ENCODE peak calls at places on chromosome 3, in nine cellular contexts. One of them, this sample, is unnamed.

GRCh38 chr3:37668431-37668830 is 193.2 kb upstream of the CTDSPL start:
- DNase-seq in Daoy: no peak
- DNase-seq in sigmoid colon: peak
- DNase-seq in neural progenitor cell: no peak
- DNase-seq in NCI-H2171: no peak
- DNase-seq in fibroblast of lung: peak
- DNase-seq in activated CD4-positive, alpha-beta T cell treated with anti-CD3 and anti-CD28 coated beads, Interleukin-2, amount 50 U/mL, for 48 hours: no peak
- DNase-seq in stimulated activated CD4-positive, alpha-beta T cell treated with anti-CD3 and anti-CD28 coated beads, Interleukin-4, amount 100 ng/mL, for 1 hour: no peak
- DNase-seq in pons: no peak
- DNase-seq in this sample: no peak

GRCh38 chr3:64207289-64208086 is 17.8 kb downstream of the PRICKLE2 start:
- DNase-seq in Daoy: peak
- DNase-seq in sigmoid colon: no peak
- DNase-seq in neural progenitor cell: no peak
- DNase-seq in NCI-H2171: no peak
- DNase-seq in fibroblast of lung: peak
- DNase-seq in activated CD4-positive, alpha-beta T cell treated with anti-CD3 and anti-CD28 coated beads, Interleukin-2, amount 50 U/mL, for 48 hours: no peak
- DNase-seq in stimulated activated CD4-positive, alpha-beta T cell treated with anti-CD3 and anti-CD28 coated beads, Interleukin-4, amount 100 ng/mL, for 1 hour: no peak
- DNase-seq in pons: no peak
- DNase-seq in this sample: no peak

GRCh38 chr3:11385908-11386307 is 113.7 kb downstream of the ATG7 start:
- DNase-seq in Daoy: peak
- DNase-seq in sigmoid colon: no peak
- DNase-seq in neural progenitor cell: no peak
- DNase-seq in NCI-H2171: no peak
- DNase-seq in fibroblast of lung: no peak
- DNase-seq in activated CD4-positive, alpha-beta T cell treated with anti-CD3 and anti-CD28 coated beads, Interleukin-2, amount 50 U/mL, for 48 hours: no peak
- DNase-seq in stimulated activated CD4-positive, alpha-beta T cell treated with anti-CD3 and anti-CD28 coated beads, Interleukin-4, amount 100 ng/mL, for 1 hour: no peak
- DNase-seq in pons: no peak
- DNase-seq in this sample: no peak

GRCh38 chr3:145055375-145056076 is 1083.9 kb downstream of the DIPK2A start:
- DNase-seq in Daoy: no peak
- DNase-seq in sigmoid colon: no peak
- DNase-seq in neural progenitor cell: no peak
- DNase-seq in NCI-H2171: no peak
- DNase-seq in fibroblast of lung: no peak
- DNase-seq in activated CD4-positive, alpha-beta T cell treated with anti-CD3 and anti-CD28 coated beads, Interleukin-2, amount 50 U/mL, for 48 hours: no peak
- DNase-seq in stimulated activated CD4-positive, alpha-beta T cell treated with anti-CD3 and anti-CD28 coated beads, Interleukin-4, amount 100 ng/mL, for 1 hour: no peak
- DNase-seq in pons: no peak
- DNase-seq in this sample: no peak

GRCh38 chr3:20015525-20015924 is 3.5 kb upstream of the PP2D1 start:
- DNase-seq in Daoy: no peak
- DNase-seq in sigmoid colon: no peak
- DNase-seq in neural progenitor cell: no peak
- DNase-seq in NCI-H2171: no peak
- DNase-seq in fibroblast of lung: no peak
- DNase-seq in activated CD4-positive, alpha-beta T cell treated with anti-CD3 and anti-CD28 coated beads, Interleukin-2, amount 50 U/mL, for 48 hours: no peak
- DNase-seq in stimulated activated CD4-positive, alpha-beta T cell treated with anti-CD3 and anti-CD28 coated beads, Interleukin-4, amount 100 ng/mL, for 1 hour: no peak
- DNase-seq in pons: no peak
- DNase-seq in this sample: no peak

GRCh38 chr3:132641837-132642538 is 17.6 kb downstream of the ACAD11 start:
- DNase-seq in Daoy: peak
- DNase-seq in sigmoid colon: no peak
- DNase-seq in neural progenitor cell: peak
- DNase-seq in NCI-H2171: peak
- DNase-seq in fibroblast of lung: peak
- DNase-seq in activated CD4-positive, alpha-beta T cell treated with anti-CD3 and anti-CD28 coated beads, Interleukin-2, amount 50 U/mL, for 48 hours: no peak
- DNase-seq in stimulated activated CD4-positive, alpha-beta T cell treated with anti-CD3 and anti-CD28 coated beads, Interleukin-4, amount 100 ng/mL, for 1 hour: no peak
- DNase-seq in pons: peak
- DNase-seq in this sample: peak

GRCh38 chr3:134326126-134326525 is 48.1 kb downstream of the AMOTL2 start:
- DNase-seq in Daoy: no peak
- DNase-seq in sigmoid colon: no peak
- DNase-seq in neural progenitor cell: no peak
- DNase-seq in NCI-H2171: no peak
- DNase-seq in fibroblast of lung: no peak
- DNase-seq in activated CD4-positive, alpha-beta T cell treated with anti-CD3 and anti-CD28 coated beads, Interleukin-2, amount 50 U/mL, for 48 hours: no peak
- DNase-seq in stimulated activated CD4-positive, alpha-beta T cell treated with anti-CD3 and anti-CD28 coated beads, Interleukin-4, amount 100 ng/mL, for 1 hour: no peak
- DNase-seq in pons: no peak
- DNase-seq in this sample: no peak

GRCh38 chr3:197007953-197008352 is 21.7 kb downstream of the MELTF start:
- DNase-seq in Daoy: no peak
- DNase-seq in sigmoid colon: no peak
- DNase-seq in neural progenitor cell: no peak
- DNase-seq in NCI-H2171: no peak
- DNase-seq in fibroblast of lung: no peak
- DNase-seq in activated CD4-positive, alpha-beta T cell treated with anti-CD3 and anti-CD28 coated beads, Interleukin-2, amount 50 U/mL, for 48 hours: no peak
- DNase-seq in stimulated activated CD4-positive, alpha-beta T cell treated with anti-CD3 and anti-CD28 coated beads, Interleukin-4, amount 100 ng/mL, for 1 hour: no peak
- DNase-seq in pons: no peak
- DNase-seq in this sample: no peak

GRCh38 chr3:94249491-94250079 is 186.7 kb downstream of the NSUN3 start:
- DNase-seq in Daoy: peak
- DNase-seq in sigmoid colon: peak
- DNase-seq in neural progenitor cell: peak
- DNase-seq in NCI-H2171: peak
- DNase-seq in fibroblast of lung: peak
- DNase-seq in activated CD4-positive, alpha-beta T cell treated with anti-CD3 and anti-CD28 coated beads, Interleukin-2, amount 50 U/mL, for 48 hours: peak
- DNase-seq in stimulated activated CD4-positive, alpha-beta T cell treated with anti-CD3 and anti-CD28 coated beads, Interleukin-4, amount 100 ng/mL, for 1 hour: peak
- DNase-seq in pons: peak
- DNase-seq in this sample: peak

GRCh38 chr3:9682123-9682522 is 21.5 kb upstream of the CPNE9 start:
- DNase-seq in Daoy: no peak
- DNase-seq in sigmoid colon: peak
- DNase-seq in neural progenitor cell: no peak
- DNase-seq in NCI-H2171: no peak
- DNase-seq in fibroblast of lung: no peak
- DNase-seq in activated CD4-positive, alpha-beta T cell treated with anti-CD3 and anti-CD28 coated beads, Interleukin-2, amount 50 U/mL, for 48 hours: no peak
- DNase-seq in stimulated activated CD4-positive, alpha-beta T cell treated with anti-CD3 and anti-CD28 coated beads, Interleukin-4, amount 100 ng/mL, for 1 hour: no peak
- DNase-seq in pons: no peak
- DNase-seq in this sample: no peak

GRCh38 chr3:78703944-78704343 is 1063.9 kb downstream of the ROBO1 start:
- DNase-seq in Daoy: no peak
- DNase-seq in sigmoid colon: no peak
- DNase-seq in neural progenitor cell: no peak
- DNase-seq in NCI-H2171: no peak
- DNase-seq in fibroblast of lung: no peak
- DNase-seq in activated CD4-positive, alpha-beta T cell treated with anti-CD3 and anti-CD28 coated beads, Interleukin-2, amount 50 U/mL, for 48 hours: no peak
- DNase-seq in stimulated activated CD4-positive, alpha-beta T cell treated with anti-CD3 and anti-CD28 coated beads, Interleukin-4, amount 100 ng/mL, for 1 hour: no peak
- DNase-seq in pons: peak
- DNase-seq in this sample: no peak

GRCh38 chr3:11576453-11576852 is 67.3 kb downstream of the VGLL4 start:
- DNase-seq in Daoy: no peak
- DNase-seq in sigmoid colon: no peak
- DNase-seq in neural progenitor cell: no peak
- DNase-seq in NCI-H2171: no peak
- DNase-seq in fibroblast of lung: no peak
- DNase-seq in activated CD4-positive, alpha-beta T cell treated with anti-CD3 and anti-CD28 coated beads, Interleukin-2, amount 50 U/mL, for 48 hours: no peak
- DNase-seq in stimulated activated CD4-positive, alpha-beta T cell treated with anti-CD3 and anti-CD28 coated beads, Interleukin-4, amount 100 ng/mL, for 1 hour: no peak
- DNase-seq in pons: no peak
- DNase-seq in this sample: no peak

GRCh38 chr3:126918223-126918622 is 64.7 kb upstream of the PLXNA1 start:
- DNase-seq in Daoy: no peak
- DNase-seq in sigmoid colon: peak
- DNase-seq in neural progenitor cell: no peak
- DNase-seq in NCI-H2171: no peak
- DNase-seq in fibroblast of lung: no peak
- DNase-seq in activated CD4-positive, alpha-beta T cell treated with anti-CD3 and anti-CD28 coated beads, Interleukin-2, amount 50 U/mL, for 48 hours: no peak
- DNase-seq in stimulated activated CD4-positive, alpha-beta T cell treated with anti-CD3 and anti-CD28 coated beads, Interleukin-4, amount 100 ng/mL, for 1 hour: no peak
- DNase-seq in pons: no peak
- DNase-seq in this sample: no peak

GRCh38 chr3:150081084-150081483 is 110.4 kb upstream of the PFN2 start:
- DNase-seq in Daoy: peak
- DNase-seq in sigmoid colon: no peak
- DNase-seq in neural progenitor cell: no peak
- DNase-seq in NCI-H2171: no peak
- DNase-seq in fibroblast of lung: peak
- DNase-seq in activated CD4-positive, alpha-beta T cell treated with anti-CD3 and anti-CD28 coated beads, Interleukin-2, amount 50 U/mL, for 48 hours: no peak
- DNase-seq in stimulated activated CD4-positive, alpha-beta T cell treated with anti-CD3 and anti-CD28 coated beads, Interleukin-4, amount 100 ng/mL, for 1 hour: no peak
- DNase-seq in pons: no peak
- DNase-seq in this sample: no peak

GRCh38 chr3:147269907-147270306 is 136.4 kb downstream of the ZIC4 start:
- DNase-seq in Daoy: no peak
- DNase-seq in sigmoid colon: no peak
- DNase-seq in neural progenitor cell: no peak
- DNase-seq in NCI-H2171: no peak
- DNase-seq in fibroblast of lung: no peak
- DNase-seq in activated CD4-positive, alpha-beta T cell treated with anti-CD3 and anti-CD28 coated beads, Interleukin-2, amount 50 U/mL, for 48 hours: no peak
- DNase-seq in stimulated activated CD4-positive, alpha-beta T cell treated with anti-CD3 and anti-CD28 coated beads, Interleukin-4, amount 100 ng/mL, for 1 hour: no peak
- DNase-seq in pons: no peak
- DNase-seq in this sample: no peak

GRCh38 chr3:61521229-61521628 is 40.1 kb upstream of the PTPRG start:
- DNase-seq in Daoy: peak
- DNase-seq in sigmoid colon: no peak
- DNase-seq in neural progenitor cell: no peak
- DNase-seq in NCI-H2171: no peak
- DNase-seq in fibroblast of lung: no peak
- DNase-seq in activated CD4-positive, alpha-beta T cell treated with anti-CD3 and anti-CD28 coated beads, Interleukin-2, amount 50 U/mL, for 48 hours: peak
- DNase-seq in stimulated activated CD4-positive, alpha-beta T cell treated with anti-CD3 and anti-CD28 coated beads, Interleukin-4, amount 100 ng/mL, for 1 hour: no peak
- DNase-seq in pons: no peak
- DNase-seq in this sample: no peak

This sample was measured in NCI-H1436.